ENCODE peak calls at places on chromosomes 12 and 14, in six cellular contexts. J is naive thymus-derived CD4-positive, alpha-beta T cell; W is kidney epithelial cell; V is Karpas-422; G is uterus; D is colonic mucosa. A is an unnamed sample. For H3K36me3, the result is how much of the 10 kb centered on the place peaks cover.

GRCh38 chr14:92549853-92550244 is 36.3 kb downstream of the RIN3 start:
- DNase-seq in J (no peak), W (no peak), V (no peak), G (no peak), D (no peak), A (peak)

GRCh38 chr12:8697120-8697475 is 693 bp upstream of the RIMKLB start:
- DNase-seq in J (no peak), W (no peak), V (no peak), G (no peak), D (no peak), A (no peak)

GRCh38 chr14:71855399-71856036 is 76.7 kb upstream of the RGS6 start:
- DNase-seq in J (no peak), W (peak), V (peak), G (peak), D (peak), A (peak)

GRCh38 chr14:63388766-63389431 is 70.2 kb upstream of the GPHB5 start:
- DNase-seq in J (peak), W (peak), V (peak), G (peak), D (peak), A (peak)

GRCh38 chr12:65199604-65200003 is 30.2 kb downstream of the LEMD3 start:
- DNase-seq in J (no peak), W (no peak), V (no peak), G (no peak), D (no peak), A (no peak)

GRCh38 chr12:100963381-100963780 is 168.8 kb downstream of the ANO4 start:
- DNase-seq in J (no peak), W (no peak), V (no peak), G (no peak), D (no peak), A (no peak)

GRCh38 chr12:93870020-93870795 is 193.0 kb downstream of the CRADD start:
- DNase-seq in J (no peak), W (no peak), V (no peak), G (no peak), D (no peak), A (no peak)

GRCh38 chr14:70972107-70972976 is 65.1 kb downstream of the PCNX1 start:
- DNase-seq in J (peak), W (peak), V (peak), G (peak), D (peak), A (peak)

GRCh38 chr12:40336573-40337199 is 111.9 kb downstream of the LRRK2 start:
- DNase-seq in J (no peak), W (no peak), V (peak), G (no peak), D (no peak), A (no peak)

GRCh38 chr14:35384386-35385041 is 20.0 kb downstream of the NFKBIA start:
- DNase-seq in J (no peak), W (no peak), V (no peak), G (peak), D (peak), A (peak)

GRCh38 chr14:37057776-37058175 is 114.6 kb downstream of the SLC25A21 start:
- DNase-seq in J (no peak), W (no peak), V (no peak), G (no peak), D (no peak), A (no peak)

GRCh38 chr14:60064491-60065072 is 27.1 kb upstream of the PCNX4 start:
- DNase-seq in J (peak), W (no peak), V (peak), G (no peak), D (no peak), A (no peak)

GRCh38 chr14:55097894-55098560 is 31.0 kb upstream of the LGALS3 start:
- DNase-seq in J (no peak), W (no peak), V (no peak), G (no peak), D (no peak), A (peak)

GRCh38 chr12:64610092-64610659 is at the start of gene RASSF3:
- DNase-seq in J (peak), W (no peak), V (peak), G (peak), D (peak), A (peak)

GRCh38 chr12:9669534-9669933 is at the start of gene CLEC2D:
- DNase-seq in J (peak), W (no peak), V (no peak), G (no peak), D (no peak), A (no peak)

GRCh38 chr12:131085125-131085815 is 131.6 kb downstream of the ADGRD1 start:
- DNase-seq in J (no peak), W (no peak), V (no peak), G (no peak), D (no peak), A (peak)

GRCh38 chr14:21104448-21105060 is 3.7 kb downstream of the TMEM253 start:
- DNase-seq in J (peak), W (no peak), V (peak), G (peak), D (peak), A (peak)

GRCh38 chr14:101518611-101519048 is 42.7 kb upstream of the DIO3 start:
- DNase-seq in J (no peak), W (no peak), V (no peak), G (peak), D (peak), A (peak)

GRCh38 chr12:93009533-93009932 is 80.4 kb upstream of the EEA1 start:
- DNase-seq in J (no peak), W (no peak), V (no peak), G (no peak), D (no peak), A (no peak)

GRCh38 chr12:124695861-124696260 is 128.4 kb upstream of the NCOR2 start:
- DNase-seq in J (no peak), W (no peak), V (no peak), G (no peak), D (no peak), A (no peak)

GRCh38 chr12:45388545-45388944 is 172.7 kb downstream of the ANO6 start:
- DNase-seq in J (no peak), W (no peak), V (peak), G (peak), D (peak), A (peak)

GRCh38 chr12:48930475-48930874 is 5.2 kb upstream of the FKBP11 start:
- DNase-seq in J (no peak), W (no peak), V (no peak), G (no peak), D (no peak), A (no peak)

GRCh38 chr12:7150356-7150755 is 20.2 kb downstream of the CLSTN3 start:
- DNase-seq in J (no peak), W (no peak), V (no peak), G (no peak), D (no peak), A (no peak)

GRCh38 chr14:64324461-64325255 is 30.5 kb upstream of the ESR2 start:
- DNase-seq in J (no peak), W (no peak), V (no peak), G (no peak), D (no peak), A (no peak)

GRCh38 chr14:104510794-104511611 is 68.6 kb upstream of the C14orf180 start:
- DNase-seq in J (no peak), W (no peak), V (no peak), G (no peak), D (no peak), A (no peak)

GRCh38 chr14:50944647-50945413 is 547 bp upstream of the PYGL start:
- DNase-seq in J (no peak), W (no peak), V (no peak), G (peak), D (peak), A (peak)

GRCh38 chr14:95313707-95314106 is 6.0 kb downstream of the CLMN start:
- DNase-seq in J (no peak), W (no peak), V (peak), G (peak), D (peak), A (peak)

GRCh38 chr14:61147898-61148549 is 133.1 kb downstream of the TMEM30B start:
- DNase-seq in J (no peak), W (peak), V (no peak), G (peak), D (no peak), A (no peak)

GRCh38 chr14:21211509-21211908 is 55.6 kb upstream of the OR5AU1 start:
- DNase-seq in J (no peak), W (no peak), V (no peak), G (no peak), D (no peak), A (no peak)

GRCh38 chr14:106044949-106045596 is 518.7 kb downstream of the TMEM121 start:
- DNase-seq in J (peak), W (no peak), V (peak), G (no peak), D (peak), A (no peak)

DNA sequence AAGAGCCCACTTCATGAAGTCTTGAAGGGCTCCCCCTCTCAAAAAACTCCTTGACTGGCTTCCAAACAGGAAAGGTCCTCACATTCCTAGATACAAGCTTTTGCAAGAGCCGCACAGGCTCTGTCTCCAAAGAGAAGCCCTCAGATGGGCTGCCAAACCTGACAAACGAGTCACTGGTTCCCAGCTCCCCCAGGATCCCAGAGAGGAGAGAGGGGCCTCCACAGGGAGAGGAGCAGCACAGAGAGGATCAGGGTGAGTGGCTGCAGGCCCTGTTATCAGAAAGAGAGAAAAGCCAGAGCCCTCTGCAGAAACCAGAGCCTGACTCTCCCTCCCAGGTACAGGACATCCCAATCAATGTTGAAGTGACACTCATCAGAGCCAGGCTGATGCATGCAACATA is 5.8 kb downstream of the NID2 start:
- DNase-seq in J (no peak), W (no peak), V (no peak), G (peak), D (no peak), A (no peak)
- H3K36me3 ChIP-seq in J (under half), W (under half), V (under half), G (under half), D (under half), A (under half)

GRCh38 chr14:45112886-45113772 is 21.2 kb downstream of the FKBP3 start:
- DNase-seq in J (no peak), W (no peak), V (no peak), G (no peak), D (no peak), A (no peak)

GRCh38 chr14:45118594-45118993 is 15.7 kb downstream of the FKBP3 start:
- DNase-seq in J (no peak), W (no peak), V (no peak), G (no peak), D (no peak), A (no peak)

GRCh38 chr14:45120109-45120508 is 14.2 kb downstream of the FKBP3 start:
- DNase-seq in J (no peak), W (no peak), V (no peak), G (no peak), D (no peak), A (no peak)

GRCh38 chr14:45114327-45114726 is 20.0 kb downstream of the FKBP3 start:
- DNase-seq in J (no peak), W (no peak), V (no peak), G (no peak), D (no peak), A (no peak)
- H3K36me3 ChIP-seq in J (under half), W (under half), V (half or more), G (under half), D (under half), A (half or more)

GRCh38 chr12:121331268-121331667 is 20.9 kb downstream of the ANAPC5 start:
- DNase-seq in J (no peak), W (no peak), V (no peak), G (no peak), D (no peak), A (no peak)
- H3K36me3 ChIP-seq in J (under half), W (under half), V (half or more), G (under half), D (under half), A (half or more)

GRCh38 chr12:122327014-122327413 is 60.7 kb upstream of the VPS33A start:
- DNase-seq in J (no peak), W (no peak), V (no peak), G (no peak), D (no peak), A (no peak)
- H3K36me3 ChIP-seq in J (under half), W (under half), V (under half), G (under half), D (under half), A (half or more)

GRCh38 chr12:112061127-112061526 is 47.5 kb downstream of the NAA25 start:
- DNase-seq in J (no peak), W (no peak), V (no peak), G (no peak), D (no peak), A (no peak)

GRCh38 chr12:112063264-112063663 is 45.3 kb downstream of the NAA25 start:
- DNase-seq in J (no peak), W (no peak), V (no peak), G (no peak), D (no peak), A (no peak)

GRCh38 chr12:112066566-112066965 is 42.0 kb downstream of the NAA25 start:
- DNase-seq in J (no peak), W (no peak), V (no peak), G (no peak), D (no peak), A (no peak)
- H3K36me3 ChIP-seq in J (under half), W (under half), V (half or more), G (under half), D (under half), A (half or more)

GRCh38 chr14:52936437-52936836 is 14.4 kb downstream of the FERMT2 start:
- DNase-seq in J (no peak), W (no peak), V (no peak), G (no peak), D (no peak), A (no peak)

GRCh38 chr14:52935847-52936246 is 15.0 kb downstream of the FERMT2 start:
- DNase-seq in J (no peak), W (no peak), V (no peak), G (no peak), D (no peak), A (no peak)

GRCh38 chr14:52937869-52938268 is 13.0 kb downstream of the FERMT2 start:
- DNase-seq in J (no peak), W (no peak), V (no peak), G (no peak), D (no peak), A (no peak)

GRCh38 chr14:52937306-52937705 is 13.5 kb downstream of the FERMT2 start:
- DNase-seq in J (no peak), W (no peak), V (no peak), G (no peak), D (no peak), A (no peak)

GRCh38 chr14:52939427-52939826 is 11.4 kb downstream of the FERMT2 start:
- DNase-seq in J (no peak), W (no peak), V (no peak), G (no peak), D (no peak), A (no peak)
- H3K36me3 ChIP-seq in J (under half), W (under half), V (under half), G (under half), D (under half), A (under half)

GRCh38 chr14:67764496-67764895 is 51.9 kb downstream of the ZFYVE26 start:
- DNase-seq in J (no peak), W (no peak), V (no peak), G (no peak), D (peak), A (no peak)

GRCh38 chr14:67762051-67762450 is 54.3 kb downstream of the ZFYVE26 start:
- DNase-seq in J (no peak), W (no peak), V (no peak), G (no peak), D (no peak), A (no peak)

GRCh38 chr14:67757175-67757574 is 55.5 kb downstream of the RDH12 start:
- DNase-seq in J (no peak), W (no peak), V (no peak), G (no peak), D (no peak), A (no peak)

GRCh38 chr14:67763158-67763822 is 53.1 kb downstream of the ZFYVE26 start:
- DNase-seq in J (no peak), W (no peak), V (no peak), G (no peak), D (peak), A (no peak)

GRCh38 chr14:67759916-67760315 is 56.5 kb downstream of the ZFYVE26 start:
- DNase-seq in J (no peak), W (no peak), V (no peak), G (no peak), D (no peak), A (no peak)
- H3K36me3 ChIP-seq in J (under half), W (under half), V (under half), G (under half), D (under half), A (half or more)

DNA sequence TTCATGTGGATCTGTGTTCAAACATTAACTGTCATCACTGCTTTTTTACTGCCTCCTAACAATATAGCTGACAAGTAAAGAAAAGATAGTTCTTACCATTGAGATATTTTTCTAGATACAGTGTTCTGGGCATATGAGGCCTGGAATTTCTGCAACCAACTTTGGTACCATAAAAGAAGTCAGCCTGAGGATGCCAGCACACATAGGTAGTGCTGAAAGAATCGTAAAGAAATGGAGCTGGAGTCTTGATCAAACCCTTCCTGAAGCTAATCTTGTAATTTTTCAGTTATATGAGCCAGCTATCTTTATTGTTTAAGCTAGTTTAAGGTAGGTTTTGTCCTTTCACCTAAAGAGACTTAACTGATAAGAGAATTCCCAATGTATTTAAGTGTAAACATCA is 11.3 kb downstream of the ERG28 start:
- DNase-seq in J (no peak), W (no peak), V (no peak), G (no peak), D (no peak), A (no peak)
- H3K36me3 ChIP-seq in J (under half), W (under half), V (under half), G (under half), D (under half), A (under half)